ENCODE peak calls at places on chromosomes 4 and X, in ten cellular contexts. A, T, W, J, O, H, L, Z, F and Y are unnamed samples. For H3K4me1, the result is how much of the 10 kb centered on the place peaks cover.

GRCh38 chr4:41963105-41963504 is 18.5 kb upstream of the DCAF4L1 start:
- DNase-seq in O (no peak), W (no peak), H (no peak), Z (no peak), F (no peak), L (peak), T (no peak), A (peak), J (no peak), Y (no peak)

GRCh38 chr4:15996773-15997172 is 33.8 kb upstream of the FGFBP2 start:
- DNase-seq in H (no peak), T (no peak), O (no peak), L (peak), W (no peak), J (no peak), F (no peak), Z (no peak), A (no peak), Y (no peak)

GRCh38 chr4:109752545-109752944 is 22.7 kb upstream of the PLA2G12A start:
- DNase-seq in A (no peak), L (no peak), O (no peak), F (no peak), W (no peak), Z (no peak), H (no peak), T (no peak), J (no peak), Y (no peak)

GRCh38 chr4:123096038-123096437 is 173.6 kb upstream of the NUDT6 start:
- DNase-seq in Z (no peak), L (no peak), O (no peak), W (no peak), T (no peak), F (no peak), H (no peak), J (no peak), A (no peak), Y (no peak)

GRCh38 chr4:8269535-8270417 is at the start of gene HTRA3:
- DNase-seq in A (peak), T (peak), L (peak), Z (peak), F (peak), H (no peak), J (peak), W (peak), O (peak), Y (peak)

GRCh38 chr4:145731026-145731425 is 51.1 kb downstream of the C4orf51 start:
- DNase-seq in H (peak), Z (peak), T (no peak), A (no peak), F (no peak), J (no peak), L (peak), O (no peak), W (no peak), Y (no peak)

GRCh38 chrX:71181558-71181909 is 36.9 kb downstream of the NLGN3 start:
- DNase-seq in A (no peak), O (peak), L (no peak), F (peak), T (no peak), W (no peak), H (no peak), Z (peak), J (peak), Y (peak)

GRCh38 chr4:109908741-109909140 is 3.9 kb upstream of the EGF start:
- DNase-seq in W (no peak), O (no peak), A (no peak), J (no peak), H (no peak), T (no peak), L (no peak), Z (no peak), F (no peak), Y (no peak)

GRCh38 chr4:174669278-174669677 is 147.0 kb upstream of the HPGD start:
- DNase-seq in J (no peak), Z (no peak), T (no peak), O (no peak), L (peak), F (no peak), W (no peak), A (no peak), H (peak), Y (no peak)

GRCh38 chrX:113644426-113644825 is 803.8 kb upstream of the AMOT start:
- DNase-seq in L (no peak), J (no peak), T (no peak), H (no peak), O (no peak), A (no peak), F (no peak), Z (no peak), W (no peak), Y (no peak)

GRCh38 chrX:11540532-11541377 is 125.0 kb downstream of the ARHGAP6 start:
- DNase-seq in H (no peak), Z (no peak), O (no peak), A (no peak), W (no peak), J (no peak), T (peak), L (no peak), F (no peak), Y (no peak)

GRCh38 chr4:56067826-56068225 is 119.1 kb downstream of the CEP135 start:
- DNase-seq in T (no peak), J (no peak), L (no peak), W (no peak), H (no peak), A (no peak), O (no peak), Z (no peak), F (no peak), Y (no peak)

DNA sequence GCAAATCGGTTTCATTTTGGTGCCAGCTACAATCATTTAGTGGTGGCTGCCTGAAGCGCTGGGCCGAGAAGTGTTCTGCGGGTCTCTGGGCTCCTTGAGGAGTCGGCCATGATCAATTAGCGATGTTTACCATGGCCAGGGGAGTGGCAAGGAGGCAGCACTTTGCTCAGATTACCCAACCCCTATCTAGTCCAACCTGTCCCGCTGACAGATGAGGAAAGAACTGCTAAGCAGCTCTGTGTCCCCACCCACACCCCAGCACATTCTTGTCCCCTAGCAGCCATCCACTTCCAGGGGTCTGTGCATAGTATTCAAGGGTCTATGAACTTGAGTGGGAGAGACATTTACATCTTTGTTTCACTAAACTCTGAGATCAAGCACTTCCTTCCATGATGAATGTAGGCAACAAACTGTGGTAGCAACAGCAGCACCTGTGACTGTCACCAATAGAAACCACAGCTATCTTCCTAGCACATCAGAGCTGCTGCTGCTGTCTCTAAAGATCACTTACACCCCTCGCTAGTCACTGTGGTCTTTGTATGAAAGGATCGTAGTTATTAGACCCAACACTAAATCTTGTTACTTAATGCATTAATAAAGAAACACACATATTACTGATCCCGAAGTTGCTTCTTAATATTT is 331.6 kb downstream of the BCOR start:
- DNase-seq in J (no peak), O (no peak), W (no peak), A (no peak), H (no peak), L (no peak), F (no peak), T (no peak), Z (no peak), Y (no peak)
- H3K27ac ChIP-seq in J (no peak), O (no peak), W (peak), A (no peak), H (peak), L (no peak), F (no peak), T (no peak), Z (peak), Y (no peak)

DNA sequence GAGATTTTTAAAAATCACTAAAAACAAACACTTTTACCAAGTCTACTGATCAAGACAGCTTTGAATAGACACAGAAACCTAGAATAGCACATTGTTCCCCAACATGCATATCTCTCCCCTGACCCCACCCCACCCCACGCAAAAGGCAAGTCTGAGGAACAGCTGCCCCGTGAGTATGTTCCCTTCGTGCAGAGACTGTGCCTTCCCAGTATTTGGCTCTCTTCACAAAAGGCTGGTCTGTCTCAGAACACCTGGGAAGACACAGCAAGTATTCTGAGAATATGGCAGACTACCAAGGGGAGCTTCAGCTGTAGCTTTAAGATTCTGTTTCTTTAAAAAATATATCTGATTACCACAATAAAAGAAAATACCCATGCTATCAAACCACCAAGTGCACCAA is 134.0 kb downstream of the SH3KBP1 start:
- DNase-seq in O (no peak), A (no peak), T (no peak), F (no peak), J (no peak), Z (no peak), H (no peak), L (no peak), W (no peak), Y (no peak)
- H3K4me1 ChIP-seq in O (under half), A (under half), T (under half), F (under half), J (under half), Z (under half), H (under half), L (under half), W (under half), Y (under half)

GRCh38 chrX:30215357-30215843 is at the start of gene MAGEB2:
- DNase-seq in A (no peak), O (no peak), Z (no peak), H (no peak), T (no peak), W (no peak), L (no peak), F (no peak), J (no peak), Y (peak)
- TF ChIP-seq POLR2A in A (no peak), O (no peak), Z (no peak), H (no peak), T (no peak), W (no peak), L (no peak), F (no peak), J (no peak), Y (no peak)

GRCh38 chrX:74534569-74535038 is 79.8 kb downstream of the RLIM start:
- DNase-seq in F (no peak), J (no peak), A (no peak), Z (no peak), H (no peak), T (no peak), L (peak), O (no peak), W (no peak), Y (no peak)

GRCh38 chrX:74535211-74535621 is 79.2 kb downstream of the RLIM start:
- DNase-seq in F (no peak), A (no peak), O (no peak), Z (peak), H (no peak), T (no peak), L (peak), W (no peak), J (peak), Y (peak)

GRCh38 chrX:74537011-74537390 is 77.4 kb downstream of the RLIM start:
- DNase-seq in Z (no peak), O (peak), H (no peak), L (peak), T (no peak), A (peak), J (peak), F (peak), W (no peak), Y (peak)

GRCh38 chrX:74536142-74537010 is 78.0 kb downstream of the RLIM start:
- DNase-seq in O (peak), J (peak), L (peak), W (peak), Z (peak), H (peak), A (peak), T (peak), F (peak), Y (peak)

GRCh38 chrX:74535633-74536141 is 78.7 kb downstream of the RLIM start:
- DNase-seq in W (peak), T (peak), F (peak), H (no peak), J (peak), O (peak), Z (peak), L (peak), A (peak), Y (peak)
- H3K27ac ChIP-seq in W (peak), T (peak), F (peak), H (peak), J (peak), O (peak), Z (peak), L (peak), A (peak), Y (peak)

DNA sequence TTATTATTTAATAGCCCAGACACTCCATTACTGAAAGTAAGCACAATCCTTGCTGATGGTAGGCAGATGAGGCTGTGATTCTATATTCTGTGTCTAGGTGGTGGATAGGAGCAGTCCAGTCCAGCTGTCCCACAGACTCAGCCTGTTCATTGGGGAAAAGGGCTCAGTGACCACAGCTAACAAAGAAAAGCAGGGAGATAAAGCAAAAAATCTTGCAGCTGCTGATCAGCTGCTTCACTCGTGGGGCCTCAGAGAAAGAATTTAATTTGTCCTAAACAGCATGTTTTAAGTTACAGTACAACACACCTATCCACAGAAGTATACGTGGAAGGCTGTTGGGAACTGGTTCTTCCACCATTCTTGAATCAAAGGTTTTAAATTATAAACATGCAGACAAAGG is 40.7 kb upstream of the ANK2 start:
- DNase-seq in T (no peak), O (no peak), F (no peak), H (no peak), L (no peak), W (no peak), Z (no peak), J (no peak), A (no peak), Y (peak)
- H3K4me1 ChIP-seq in T (under half), O (under half), F (under half), H (under half), L (under half), W (under half), Z (under half), J (under half), A (under half), Y (under half)

DNA sequence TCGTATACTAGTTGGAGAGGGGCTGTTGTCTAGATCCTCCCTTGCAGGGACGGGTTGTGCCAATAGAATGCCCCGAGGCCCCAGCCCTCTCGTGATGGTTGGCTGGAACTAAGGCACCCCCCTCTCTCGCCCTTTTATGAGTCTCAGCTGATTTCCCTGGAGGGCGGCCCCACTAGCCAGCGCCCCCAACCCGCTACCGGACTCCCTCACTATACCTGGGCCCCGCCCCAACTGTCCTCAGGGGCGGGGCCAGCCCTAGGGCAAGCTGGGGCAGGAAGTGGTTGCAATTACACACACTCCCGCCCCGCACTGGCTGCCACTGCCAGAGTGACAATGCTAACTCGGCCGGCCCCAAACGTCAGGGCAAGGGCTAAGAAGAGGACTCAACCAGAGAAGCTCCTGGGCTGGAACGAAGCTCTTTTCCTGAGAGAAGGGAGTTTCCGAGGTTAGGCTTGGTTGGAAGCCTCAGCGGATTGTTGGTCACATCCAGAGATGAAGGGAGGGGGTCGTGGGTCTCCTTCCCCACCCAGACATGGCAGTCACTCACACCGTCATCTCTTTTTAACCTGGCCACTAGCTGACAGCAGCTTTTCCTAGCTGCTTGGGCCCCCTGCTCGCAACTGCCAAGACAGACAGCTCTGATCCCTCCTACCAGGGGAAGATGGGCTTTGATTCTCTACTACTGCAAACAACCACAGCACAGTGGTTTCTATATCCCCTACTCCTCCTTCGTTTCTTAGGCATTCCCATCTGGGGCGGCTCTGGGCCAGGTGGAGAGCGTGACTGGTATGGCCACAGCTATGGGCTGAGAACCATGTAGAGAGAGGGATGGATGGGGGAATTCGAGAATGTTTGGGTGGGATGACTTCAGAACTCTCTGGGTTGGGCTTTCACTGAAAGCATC is 21.0 kb upstream of the BCORL1 start:
- DNase-seq in A (no peak), H (peak), T (peak), W (peak), O (no peak), F (no peak), Z (peak), J (peak), L (no peak), Y (no peak)
- TF ChIP-seq POLR2A in A (no peak), H (no peak), T (no peak), W (no peak), O (no peak), F (no peak), Z (peak), J (peak), L (no peak), Y (no peak)

DNA sequence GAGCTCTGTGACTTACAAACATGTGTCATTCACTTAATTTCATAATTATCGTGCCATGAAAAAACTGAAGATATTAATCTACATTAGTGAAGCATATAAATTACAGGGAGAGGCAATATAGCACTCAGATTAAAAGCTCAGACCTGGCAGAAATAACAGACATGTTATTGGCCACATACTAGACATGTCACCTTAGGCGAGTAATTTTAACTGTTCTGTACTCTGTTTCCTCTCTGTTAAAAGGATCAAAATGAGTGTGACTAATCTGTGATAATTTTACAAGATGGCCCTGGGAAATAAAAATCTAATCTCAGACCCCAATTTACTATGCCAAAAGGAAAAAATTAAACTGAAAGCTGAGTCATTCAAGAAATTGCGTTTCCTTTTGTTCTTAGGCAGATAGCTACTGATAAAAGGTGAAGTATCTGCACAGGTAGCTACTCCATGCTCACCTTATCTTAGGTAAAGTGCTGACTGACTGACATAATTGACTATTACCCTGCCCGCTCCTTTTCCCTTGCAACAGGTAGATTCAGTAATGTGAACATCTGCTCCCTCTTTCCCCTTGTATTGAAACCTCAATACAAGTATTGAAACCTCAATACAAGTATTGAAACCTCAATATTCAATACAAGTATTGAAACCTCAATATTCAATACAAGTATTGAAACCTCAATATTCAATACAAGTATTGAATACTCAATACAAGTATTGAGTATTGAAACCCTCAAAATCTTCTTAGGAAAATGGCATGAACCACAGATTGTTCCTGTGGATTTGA is 33.2 kb downstream of the RELL1 start:
- DNase-seq in L (no peak), O (no peak), T (no peak), Z (no peak), H (no peak), W (no peak), A (no peak), J (no peak), F (no peak), Y (no peak)
- H3K27ac ChIP-seq in L (no peak), O (no peak), T (no peak), Z (no peak), H (no peak), W (no peak), A (no peak), J (no peak), F (no peak), Y (no peak)

GRCh38 chr4:155571184-155571944 is 95.3 kb upstream of the GUCY1A1 start:
- DNase-seq in A (peak), H (no peak), T (no peak), O (no peak), J (no peak), Z (no peak), L (no peak), W (no peak), F (no peak), Y (no peak)
- H3K4me1 ChIP-seq in A (under half), H (under half), T (under half), O (under half), J (under half), Z (under half), L (under half), W (under half), F (under half), Y (under half)

GRCh38 chr4:154960476-154960875 is 179.4 kb downstream of the RBM46 start:
- DNase-seq in A (no peak), H (no peak), W (no peak), J (no peak), F (no peak), T (no peak), L (no peak), Z (no peak), O (no peak), Y (no peak)

GRCh38 chr4:154958621-154959358 is 177.7 kb downstream of the RBM46 start:
- DNase-seq in F (peak), Z (no peak), W (peak), H (no peak), A (no peak), L (no peak), O (peak), T (peak), J (peak), Y (peak)

GRCh38 chr4:154958121-154958520 is 177.0 kb downstream of the RBM46 start:
- DNase-seq in Z (no peak), L (no peak), A (no peak), J (no peak), O (no peak), F (no peak), T (no peak), W (no peak), H (no peak), Y (no peak)

GRCh38 chr4:154959756-154960155 is 178.7 kb downstream of the RBM46 start:
- DNase-seq in A (no peak), F (no peak), T (no peak), J (no peak), L (no peak), H (no peak), Z (no peak), O (no peak), W (no peak), Y (no peak)

GRCh38 chr4:154961263-154961662 is 180.2 kb downstream of the RBM46 start:
- DNase-seq in W (no peak), A (no peak), T (no peak), H (no peak), Z (no peak), J (no peak), O (no peak), L (no peak), F (no peak), Y (no peak)
- TF ChIP-seq POLR2A in W (no peak), A (no peak), T (no peak), H (no peak), Z (no peak), J (no peak), O (no peak), L (no peak), F (no peak), Y (no peak)